ENCODE peak calls at places on chromosomes 13 and 19, in seven cellular contexts. A, R, B, J, K, X and W are unnamed samples.
A peak's percentile ranks its signal among the peaks of the same experiment; 100 is the strongest.

GRCh38 chr13:84487681-84488080 is 605.4 kb upstream of the SLITRK1 start:
- DNase-seq in B (no peak), R (no peak), A (no peak), K (no peak), J (no peak), X (no peak), W (no peak)

GRCh38 chr19:35120492-35120891 is 4.9 kb downstream of the FXYD3 start:
- DNase-seq in R (no peak), A (no peak), X (peak; percentile 38), K (no peak), B (no peak), J (no peak), W (no peak)

GRCh38 chr19:15469513-15470297 is 5.4 kb upstream of the RASAL3 start:
- DNase-seq in X (no peak), K (no peak), R (peak; percentile 75), B (peak; percentile 37), A (no peak), J (no peak), W (no peak)

GRCh38 chr13:43285891-43286602 is 262.7 kb downstream of the DNAJC15 start:
- DNase-seq in A (no peak), B (no peak), K (no peak), J (no peak), R (no peak), X (peak; percentile 53), W (no peak)

GRCh38 chr19:48835734-48836088 is 580 bp downstream of the HSD17B14 start:
- DNase-seq in B (peak; percentile 93), X (peak; percentile 85), J (peak; percentile 51), A (peak; percentile 98), R (peak; percentile 99), K (peak; percentile 82), W (peak; percentile 97)

GRCh38 chr13:74135306-74136088 is 1.3 kb upstream of the KLF12 start:
- DNase-seq in A (peak; percentile 68), R (peak; percentile 91), K (peak; percentile 19), B (peak; percentile 70), J (no peak), X (peak; percentile 66), W (peak; percentile 63)

GRCh38 chr19:46716013-46716671 is 772 bp downstream of the PRKD2 start:
- DNase-seq in X (no peak), J (no peak), A (peak; percentile 39), R (peak; percentile 82), K (no peak), B (peak; percentile 24), W (no peak)

GRCh38 chr13:81686877-81687276 is 1346.0 kb upstream of the SPRY2 start:
- DNase-seq in A (no peak), B (no peak), X (peak; percentile 1), K (no peak), J (no peak), R (no peak), W (no peak)

GRCh38 chr13:101795025-101795424 is 342.6 kb downstream of the ITGBL1 start:
- DNase-seq in K (no peak), J (no peak), B (no peak), A (no peak), X (no peak), R (no peak), W (no peak)

GRCh38 chr19:35609881-35610353 is 2.6 kb upstream of the HAUS5 start:
- DNase-seq in R (no peak), K (peak; percentile 47), J (no peak), X (no peak), A (no peak), B (peak; percentile 94), W (no peak)

GRCh38 chr19:46529622-46530451 is 34.2 kb upstream of the PNMA8B start:
- DNase-seq in J (no peak), K (no peak), B (peak; percentile 75), A (peak; percentile 69), X (peak; percentile 66), R (peak; percentile 88), W (peak; percentile 74)

GRCh38 chr19:29384676-29385075 is 141.1 kb upstream of the VSTM2B start:
- DNase-seq in B (no peak), J (no peak), A (no peak), X (no peak), K (no peak), R (peak; percentile 62), W (no peak)

GRCh38 chr19:46478356-46478986 is 7.1 kb upstream of the PNMA8A start:
- DNase-seq in B (peak; percentile 28), A (no peak), R (peak; percentile 68), K (no peak), J (no peak), X (peak; percentile 63), W (no peak)

GRCh38 chr19:10009269-10009665 is 1.0 kb downstream of the COL5A3 start:
- DNase-seq in K (no peak), J (no peak), R (peak; percentile 93), A (peak; percentile 28), X (peak; percentile 89), B (no peak), W (peak; percentile 75)

GRCh38 chr13:83414393-83414792 is 467.9 kb downstream of the SLITRK1 start:
- DNase-seq in X (peak; percentile 9), K (no peak), J (no peak), R (no peak), A (no peak), B (no peak), W (no peak)

GRCh38 chr19:48113190-48113917 is 2.7 kb upstream of the PLA2G4C start:
- DNase-seq in B (no peak), J (no peak), K (no peak), X (no peak), R (no peak), A (no peak), W (no peak)

GRCh38 chr13:95154441-95154886 is 146.8 kb downstream of the ABCC4 start:
- DNase-seq in J (no peak), K (no peak), A (no peak), R (no peak), B (no peak), X (peak; percentile 21), W (no peak)

GRCh38 chr13:109816112-109816978 is 30.0 kb upstream of the IRS2 start:
- DNase-seq in A (no peak), K (no peak), B (no peak), J (no peak), R (no peak), X (no peak), W (no peak)

GRCh38 chr19:16495982-16496612 is at the start of the genes C19orf44 and CALR3:
- DNase-seq in X (peak; percentile 98), A (peak; percentile 99), K (peak; percentile 93), B (peak; percentile 99), J (peak; percentile 93), R (peak; percentile 99), W (peak; percentile 99)

GRCh38 chr13:29886446-29886845 is 36.0 kb upstream of the UBL3 start:
- DNase-seq in R (no peak), B (peak; percentile 39), J (no peak), X (no peak), K (no peak), A (no peak), W (no peak)

GRCh38 chr13:112806761-112807652 is 117.2 kb downstream of the ATP11A start:
- DNase-seq in J (no peak), X (peak; percentile 28), B (no peak), R (no peak), A (no peak), K (no peak), W (peak; percentile 23)

DNA sequence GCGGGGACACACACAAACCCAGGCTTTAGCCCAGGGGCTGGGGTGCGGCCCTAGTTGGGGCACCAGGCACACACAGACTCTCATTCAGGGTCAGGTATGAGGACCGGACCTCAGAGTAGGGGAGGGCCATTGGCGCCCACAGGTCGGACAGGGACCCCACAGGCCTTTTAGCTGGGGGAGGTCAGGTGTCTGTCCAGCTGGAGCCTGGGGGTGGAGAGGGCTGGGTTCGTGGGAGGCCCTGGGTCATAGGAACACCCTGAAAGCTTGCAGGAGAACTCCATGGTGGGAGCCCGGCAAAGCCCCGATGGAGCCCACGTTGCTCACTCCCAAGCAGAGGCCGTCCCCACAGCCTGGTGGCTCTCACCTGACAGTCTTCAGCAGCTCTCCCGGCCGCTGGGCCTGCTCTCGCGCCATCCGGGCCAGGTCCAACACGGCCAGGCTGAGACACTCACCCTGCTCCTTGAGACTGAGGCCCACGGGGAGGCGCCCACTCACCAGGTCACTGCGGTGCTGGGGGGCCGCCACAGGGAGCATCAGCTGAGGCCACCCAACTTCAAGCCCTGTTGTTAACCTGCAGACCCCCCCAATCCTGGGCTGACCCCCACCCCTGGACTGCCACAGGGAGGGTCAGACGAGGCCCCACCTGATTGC is 5.0 kb downstream of the JAK3 start:
- DNase-seq in B (no peak), R (no peak), A (no peak), X (no peak), J (no peak), K (no peak), W (no peak)
- H3K4me3 ChIP-seq in B (no peak overlapping the region), R (peak overlapping the region; percentile 49), A (peak overlapping the region; percentile 46), X (peak overlapping the region; percentile 20), J (peak overlapping the region; percentile 25), K (no peak overlapping the region), W (peak overlapping the region; percentile 27)

DNA sequence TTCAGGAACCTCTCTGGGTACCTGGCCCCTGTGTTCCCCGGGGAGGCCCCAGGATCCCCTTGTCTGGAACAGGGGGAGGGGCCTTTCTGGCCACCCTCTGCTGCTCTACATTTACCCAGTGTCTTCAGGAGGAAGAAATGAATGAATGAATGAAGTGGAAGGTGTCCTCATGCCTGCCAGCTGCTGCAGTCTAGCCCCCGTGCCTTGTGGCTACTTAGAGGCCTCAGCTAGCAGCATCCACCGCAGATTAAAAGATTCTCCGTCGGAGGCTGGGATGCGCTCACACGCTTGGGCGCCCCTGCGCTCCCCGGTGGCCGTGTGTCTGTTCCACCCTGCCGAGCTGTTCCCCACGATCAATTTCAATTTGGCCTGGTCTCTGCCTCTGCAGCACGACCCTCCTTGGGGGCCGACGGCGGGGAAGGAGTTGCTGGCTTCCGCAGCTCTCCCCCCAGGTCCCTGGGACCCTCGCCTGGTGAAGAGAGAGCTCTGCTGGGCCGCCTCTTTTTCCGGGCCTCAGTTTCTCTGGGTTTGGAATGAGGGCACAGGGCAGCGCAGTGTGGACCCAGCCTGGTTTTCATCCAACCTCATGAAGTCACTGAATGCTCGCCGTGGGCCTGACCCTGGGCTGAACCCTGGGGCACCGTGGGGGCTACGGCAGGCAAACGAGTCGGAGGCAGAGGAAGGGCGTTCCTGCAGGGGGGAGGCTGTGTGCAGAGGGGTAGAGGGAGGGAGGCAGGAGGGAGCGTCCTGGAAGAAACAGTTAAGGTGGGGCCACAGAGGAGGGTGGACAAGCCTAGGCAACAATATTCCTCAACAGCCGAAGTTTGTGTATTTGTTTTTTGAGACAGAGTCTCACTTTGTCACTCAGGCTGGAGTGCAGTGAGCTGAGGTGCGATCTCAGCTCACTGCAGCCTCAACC is 28.3 kb downstream of the EFNA2 start:
- DNase-seq in B (no peak), A (no peak), X (no peak), J (no peak), K (no peak), R (no peak), W (no peak)
- H3K27me3 ChIP-seq in B (no peaks in the 10 kb centered on the region), A (no peaks in the 10 kb centered on the region), X (peaks cover 19% of the 10 kb centered on the region), J (peaks cover 97% of the 10 kb centered on the region), K (no peaks in the 10 kb centered on the region), R (peaks cover 15% of the 10 kb centered on the region), W (peaks cover 6% of the 10 kb centered on the region)

DNA sequence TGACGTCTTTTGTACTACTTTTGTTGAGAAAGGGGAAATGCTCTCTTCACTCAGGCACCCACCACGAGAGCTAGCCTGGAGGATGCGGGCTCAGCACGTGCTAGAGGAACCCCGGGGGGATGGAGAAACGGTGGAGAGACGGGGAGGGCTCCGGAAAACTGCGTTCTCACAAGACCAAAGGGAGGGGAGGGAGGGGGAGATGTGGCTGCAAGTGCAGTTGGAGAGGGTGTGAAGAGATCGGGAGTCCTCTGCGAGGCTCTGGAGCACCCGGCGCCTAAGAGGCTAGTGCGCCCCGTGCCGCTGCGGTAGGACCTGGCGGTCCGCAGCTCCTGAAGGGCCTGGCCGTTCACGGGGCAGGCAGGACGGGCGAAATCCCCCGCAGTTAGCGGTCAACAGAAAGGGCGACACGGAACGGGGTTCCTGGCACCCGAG is 43.4 kb upstream of the XPO4 start:
- DNase-seq in X (no peak), K (no peak), A (no peak), R (peak; percentile 67), J (no peak), B (peak; percentile 7), W (no peak)
- H3K4me3 ChIP-seq in X (no peak overlapping the region), K (no peak overlapping the region), A (peak overlapping the region; percentile 26), R (no peak overlapping the region), J (no peak overlapping the region), B (no peak overlapping the region), W (peak overlapping the region; percentile 23)

GRCh38 chr19:7790416-7790815 is 27.4 kb downstream of the CLEC4M start:
- DNase-seq in K (no peak), R (no peak), A (no peak), X (no peak), B (no peak), J (no peak), W (no peak)
- H3K27me3 ChIP-seq in K (peaks cover 1% of the 10 kb centered on the region), R (peaks cover 61% of the 10 kb centered on the region), A (peaks cover 18% of the 10 kb centered on the region), X (peaks cover 3% of the 10 kb centered on the region), B (peaks cover 2% of the 10 kb centered on the region), J (peaks cover 90% of the 10 kb centered on the region), W (peaks cover 18% of the 10 kb centered on the region)